ENCODE peak calls at places on chromosomes 6 and 20, in five cellular contexts. A is cardiac muscle cell, C is A673, M is left lung, E is GM23248. Z is an unnamed sample.
A peak's percentile ranks its signal among the peaks of the same experiment; 100 is the strongest.

GRCh38 chr6:4936681-4937041 is 67.2 kb downstream of the RPP40 start:
- DNase-seq in A (peak; percentile 47), C (peak; percentile 77), M (no peak), E (peak; percentile 62), Z (no peak)

GRCh38 chr6:142030115-142030619 is 102.6 kb upstream of the GJE1 start:
- DNase-seq in A (no peak), C (no peak), M (no peak), E (peak; percentile 56), Z (no peak)

GRCh38 chr6:112780498-112781096 is 433.5 kb downstream of the RFPL4B start:
- DNase-seq in A (peak; percentile 89), C (peak; percentile 88), M (peak; percentile 45), E (peak; percentile 84), Z (peak; percentile 60)

GRCh38 chr6:137043710-137044365 is 927 bp downstream of the IL20RA start:
- DNase-seq in A (peak; percentile 34), C (peak; percentile 44), M (no peak), E (peak; percentile 70), Z (peak; percentile 9)

GRCh38 chr6:143049611-143050010 is 11.1 kb upstream of the AIG1 start:
- DNase-seq in A (no peak), C (no peak), M (no peak), E (no peak), Z (no peak)

GRCh38 chr20:23446505-23446904 is 6.2 kb downstream of the CST11 start:
- DNase-seq in A (peak; percentile 67), C (peak; percentile 53), M (no peak), E (peak; percentile 40), Z (peak; percentile 52)

GRCh38 chr6:131979515-131980337 is 28.6 kb upstream of the CCN2 start:
- DNase-seq in A (no peak), C (no peak), M (no peak), E (peak; percentile 82), Z (no peak)

GRCh38 chr6:160356074-160356754 is 8.0 kb downstream of the SLC22A3 start:
- DNase-seq in A (no peak), C (no peak), M (peak; percentile 81), E (no peak), Z (no peak)

GRCh38 chr6:122394016-122394415 is 5.4 kb upstream of the HSF2 start:
- DNase-seq in A (no peak), C (no peak), M (no peak), E (no peak), Z (no peak)

GRCh38 chr6:1027109-1027794 is 284.6 kb upstream of the FOXQ1 start:
- DNase-seq in A (no peak), C (no peak), M (no peak), E (peak; percentile 80), Z (no peak)

GRCh38 chr20:19944772-19945459 is 72.2 kb upstream of the NAA20 start:
- DNase-seq in A (no peak), C (no peak), M (no peak), E (peak; percentile 26), Z (no peak)

GRCh38 chr6:117555882-117556498 is 46.3 kb downstream of the GOPC start:
- DNase-seq in A (peak; percentile 51), C (peak; percentile 45), M (no peak), E (peak; percentile 43), Z (no peak)

GRCh38 chr6:35491558-35492541 is 5.0 kb downstream of the TEAD3 start:
- DNase-seq in A (peak; percentile 49), C (no peak), M (no peak), E (no peak), Z (no peak)

GRCh38 chr6:117483645-117484016 is 1.2 kb downstream of the DCBLD1 start:
- DNase-seq in A (peak; percentile 35), C (peak; percentile 23), M (no peak), E (peak; percentile 64), Z (no peak)

GRCh38 chr6:15301179-15302006 is 55.5 kb downstream of the JARID2 start:
- DNase-seq in A (no peak), C (no peak), M (no peak), E (no peak), Z (no peak)

GRCh38 chr6:105810105-105810921 is 275.8 kb upstream of the PRDM1 start:
- DNase-seq in A (no peak), C (peak; percentile 31), M (peak; percentile 62), E (peak; percentile 93), Z (no peak)

GRCh38 chr6:41214559-41215238 is 13.4 kb upstream of the TREML4 start:
- DNase-seq in A (no peak), C (no peak), M (no peak), E (no peak), Z (no peak)

GRCh38 chr6:21595265-21595950 is 1.9 kb downstream of the SOX4 start:
- DNase-seq in A (peak; percentile 48), C (peak; percentile 45), M (peak; percentile 60), E (peak; percentile 65), Z (no peak)

GRCh38 chr6:148144917-148145521 is 197.6 kb upstream of the SASH1 start:
- DNase-seq in A (peak; percentile 88), C (peak; percentile 84), M (peak; percentile 60), E (peak; percentile 87), Z (peak; percentile 43)

GRCh38 chr6:12024715-12025434 is 12.8 kb downstream of the HIVEP1 start:
- DNase-seq in A (no peak), C (no peak), M (no peak), E (peak; percentile 67), Z (no peak)

GRCh38 chr6:112289039-112289566 is 34.7 kb upstream of the LAMA4 start:
- DNase-seq in A (peak; percentile 23), C (peak; percentile 82), M (peak; percentile 54), E (peak; percentile 80), Z (no peak)

GRCh38 chr20:57326667-57327455 is 2.7 kb upstream of the SPO11 start:
- DNase-seq in A (peak; percentile 26), C (no peak), M (peak; percentile 55), E (no peak), Z (no peak)

GRCh38 chr6:658244-658643 is 1.3 kb upstream of the HUS1B start:
- DNase-seq in A (peak; percentile 11), C (no peak), M (no peak), E (peak; percentile 35), Z (no peak)

GRCh38 chr6:41047745-41048742 is 5.0 kb upstream of the APOBEC2 start:
- DNase-seq in A (no peak), C (no peak), M (no peak), E (no peak), Z (no peak)

GRCh38 chr6:159646731-159647130 is 46.3 kb downstream of the SOD2 start:
- DNase-seq in A (no peak), C (no peak), M (no peak), E (peak; percentile 64), Z (no peak)

GRCh38 chr20:10925767-10926166 is 252.0 kb upstream of the JAG1 start:
- DNase-seq in A (no peak), C (no peak), M (no peak), E (peak; percentile 18), Z (no peak)

GRCh38 chr6:84033523-84034451 is at the start of gene MRAP2:
- DNase-seq in A (peak; percentile 74), C (peak; percentile 28), M (peak; percentile 34), E (peak; percentile 61), Z (no peak)

GRCh38 chr6:2900221-2900807 is 2.8 kb downstream of the SERPINB9 start:
- DNase-seq in A (no peak), C (no peak), M (no peak), E (peak; percentile 8), Z (no peak)

GRCh38 chr6:108526739-108527174 is 34.0 kb upstream of the FOXO3 start:
- DNase-seq in A (peak; percentile 42), C (peak; percentile 52), M (no peak), E (peak; percentile 64), Z (no peak)

GRCh38 chr20:63810730-63811490 is 20.2 kb downstream of the ZBTB46 start:
- DNase-seq in A (no peak), C (no peak), M (no peak), E (no peak), Z (no peak)
- H3K4me3 ChIP-seq in A (no peak overlapping the region), C (no peak overlapping the region), M (no peak overlapping the region), E (no peak overlapping the region), Z (no peak overlapping the region)

DNA sequence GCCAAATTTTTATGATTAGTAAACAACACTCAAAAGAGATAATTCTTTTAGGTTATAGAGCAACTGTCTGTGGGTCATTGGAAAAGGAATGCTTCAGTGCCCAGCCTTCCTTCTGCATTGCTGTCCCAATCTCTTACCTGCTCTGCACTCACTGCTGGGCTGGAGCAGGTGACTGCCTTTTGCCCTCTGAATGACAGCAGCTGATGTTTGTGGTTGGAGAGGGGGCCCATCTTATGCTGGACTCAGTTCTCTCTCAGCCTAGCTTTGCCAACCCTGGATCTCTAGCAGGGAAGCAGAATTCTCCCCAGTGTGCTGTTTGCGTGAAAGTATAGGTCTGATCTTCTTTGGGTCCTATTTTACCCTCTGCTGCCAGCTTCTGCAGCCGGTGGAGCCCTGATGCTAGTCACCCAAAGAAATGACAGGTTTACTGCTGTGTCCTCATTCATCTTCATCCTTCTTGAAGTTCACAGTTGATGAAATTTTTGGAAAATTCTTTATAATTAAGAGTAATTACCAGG is 193.5 kb downstream of the ARID1B start:
- DNase-seq in A (no peak), C (no peak), M (no peak), E (no peak), Z (no peak)
- H3K4me1 ChIP-seq in A (peaks cover 9% of the 10 kb centered on the region), C (no peaks in the 10 kb centered on the region), M (no peaks in the 10 kb centered on the region), E (no peaks in the 10 kb centered on the region), Z (peaks cover 4% of the 10 kb centered on the region)

GRCh38 chr6:119026822-119027221 is 51.6 kb downstream of the FAM184A start:
- DNase-seq in A (no peak), C (no peak), M (no peak), E (no peak), Z (no peak)
- H3K27ac ChIP-seq in A (no peak overlapping the region), C (no peak overlapping the region), M (no peak overlapping the region), E (no peak overlapping the region), Z (no peak overlapping the region)

DNA sequence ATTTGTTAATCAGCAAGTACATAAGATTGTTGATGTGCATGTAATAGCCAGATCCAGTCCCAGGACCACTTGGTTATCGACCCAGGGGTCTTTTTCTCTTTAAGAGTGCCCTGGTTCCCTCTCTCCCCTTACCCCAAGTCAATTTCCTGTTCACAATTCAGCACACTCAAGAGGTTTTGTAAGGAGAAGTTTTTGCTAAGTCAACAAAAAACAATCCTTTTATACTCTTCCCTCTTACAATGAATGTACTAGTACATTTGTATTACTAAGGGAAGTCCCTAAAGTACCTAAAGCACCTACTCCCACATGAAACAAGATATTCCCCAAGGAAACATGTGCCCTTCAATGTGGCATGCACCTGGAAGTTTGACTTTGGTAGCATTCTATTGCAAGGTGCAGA is 1.6 kb upstream of the NT5DC1 start:
- DNase-seq in A (no peak), C (no peak), M (no peak), E (no peak), Z (no peak)
- H3K4me3 ChIP-seq in A (no peak overlapping the region), C (no peak overlapping the region), M (no peak overlapping the region), E (no peak overlapping the region), Z (no peak overlapping the region)

DNA sequence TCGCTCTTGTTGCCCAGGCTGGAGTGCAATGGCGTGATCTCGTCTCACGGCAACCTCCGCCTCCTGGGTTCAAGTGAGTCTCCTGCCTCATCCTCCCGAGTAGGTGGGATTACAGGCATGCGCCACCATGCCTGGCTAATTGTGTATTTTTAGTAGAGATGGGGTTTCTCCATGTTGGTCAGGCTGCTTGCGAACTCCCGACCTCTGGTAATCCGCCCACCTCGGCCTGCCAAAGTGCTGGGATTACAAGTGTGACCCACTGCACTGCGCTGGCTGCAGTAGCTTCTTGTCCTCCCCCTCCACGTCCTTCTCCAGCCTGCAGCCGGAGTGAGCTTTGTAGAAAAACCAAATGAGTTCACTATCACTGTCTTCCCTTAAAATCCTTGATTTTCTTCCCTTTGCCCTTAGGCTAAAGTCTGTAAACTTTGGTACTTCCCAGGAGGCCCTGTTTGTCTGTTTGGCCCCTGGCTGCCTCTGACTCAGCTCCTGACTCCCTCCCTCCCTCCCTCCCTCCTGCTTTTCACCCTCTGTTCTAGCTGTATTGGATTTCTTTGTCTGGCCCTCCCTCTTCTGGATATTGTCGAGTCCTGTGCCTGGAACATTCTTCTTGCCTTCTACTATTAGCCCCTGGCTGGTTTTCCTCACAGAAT is 12.9 kb downstream of the PARD6B start:
- DNase-seq in A (peak; percentile 83), C (peak; percentile 86), M (peak; percentile 48), E (peak; percentile 91), Z (no peak)
- H3K4me1 ChIP-seq in A (peaks cover 70% of the 10 kb centered on the region), C (peaks cover 54% of the 10 kb centered on the region), M (peaks cover 12% of the 10 kb centered on the region), E (peaks cover 17% of the 10 kb centered on the region), Z (peaks cover 6% of the 10 kb centered on the region)

GRCh38 chr6:26597389-26597766 is 625 bp downstream of the ABT1 start:
- DNase-seq in A (no peak), C (no peak), M (no peak), E (no peak), Z (no peak)
- H3K27ac ChIP-seq in A (peak overlapping the region; percentile 82), C (peak overlapping the region; percentile 82), M (peak overlapping the region; percentile 89), E (peak overlapping the region; percentile 71), Z (no peak overlapping the region)

Z was measured in iPS DF 6.9.